ENCODE peak calls at places on chromosomes 1 and 21, in four cellular contexts. H is K562, G is A549, I is endothelial cell of umbilical vein. M is an unnamed sample.

GRCh38 chr1:3530931-3531818 is 76.7 kb downstream of the ARHGEF16 start:
- DNase-seq in H (peak; percentile 100), G (peak; percentile 67), I (peak; percentile 54), M (peak; percentile 73)

GRCh38 chr21:29175408-29176147 is 45.1 kb downstream of the MAP3K7CL start:
- DNase-seq in H (no peak), I (peak; percentile 98), G (peak; percentile 66), M (no peak)

GRCh38 chr1:1359668-1360468 is 1.5 kb upstream of the MXRA8 start:
- DNase-seq in I (no peak), G (no peak), H (no peak), M (no peak)

GRCh38 chr21:26761174-26761915 is 83.9 kb downstream of the ADAMTS1 start:
- DNase-seq in G (no peak), H (no peak), I (no peak), M (no peak)

GRCh38 chr1:160400284-160400645 is at the start of gene VANGL2:
- DNase-seq in G (peak; percentile 69), H (peak; percentile 95), I (no peak), M (peak; percentile 48)

GRCh38 chr1:198934901-198935301 is 296.1 kb downstream of the PTPRC start:
- DNase-seq in H (no peak), G (peak; percentile 22), I (peak; percentile 84), M (peak; percentile 77)

GRCh38 chr1:211258310-211258755 is 833 bp upstream of the RCOR3 start:
- DNase-seq in H (peak; percentile 80), I (peak; percentile 75), G (peak; percentile 72), M (peak; percentile 87)

GRCh38 chr1:179251675-179252074 is 22.2 kb upstream of the ABL2 start:
- DNase-seq in H (no peak), I (peak; percentile 48), G (peak; percentile 59), M (peak; percentile 39)

GRCh38 chr21:44761747-44762208 is 39.8 kb downstream of the UBE2G2 start:
- DNase-seq in G (no peak), I (no peak), H (no peak), M (no peak)

GRCh38 chr1:117215733-117216462 is 5.2 kb upstream of the VTCN1 start:
- DNase-seq in H (no peak), G (no peak), I (no peak), M (no peak)

GRCh38 chr1:173195596-173196088 is 11.5 kb downstream of the TNFSF4 start:
- DNase-seq in I (no peak), G (no peak), H (no peak), M (no peak)

GRCh38 chr1:40799351-40799867 is 15.8 kb downstream of the KCNQ4 start:
- DNase-seq in H (peak; percentile 29), G (no peak), I (peak; percentile 16), M (no peak)

GRCh38 chr1:164240081-164240480 is 318.9 kb upstream of the PBX1 start:
- DNase-seq in I (no peak), H (no peak), G (peak; percentile 21), M (no peak)

GRCh38 chr1:19735419-19736127 is 64.1 kb downstream of the TMCO4 start:
- DNase-seq in G (peak; percentile 10), I (no peak), H (no peak), M (no peak)

GRCh38 chr1:155244368-155245162 is 10.7 kb downstream of the ENTREP3 start:
- DNase-seq in G (peak; percentile 99), I (peak; percentile 99), H (peak; percentile 92), M (peak; percentile 99)
- TF ChIP-seq POLR2A in G (peak; percentile 79), I (peak; percentile 99), H (peak; percentile 94), M (peak; percentile 75)

DNA sequence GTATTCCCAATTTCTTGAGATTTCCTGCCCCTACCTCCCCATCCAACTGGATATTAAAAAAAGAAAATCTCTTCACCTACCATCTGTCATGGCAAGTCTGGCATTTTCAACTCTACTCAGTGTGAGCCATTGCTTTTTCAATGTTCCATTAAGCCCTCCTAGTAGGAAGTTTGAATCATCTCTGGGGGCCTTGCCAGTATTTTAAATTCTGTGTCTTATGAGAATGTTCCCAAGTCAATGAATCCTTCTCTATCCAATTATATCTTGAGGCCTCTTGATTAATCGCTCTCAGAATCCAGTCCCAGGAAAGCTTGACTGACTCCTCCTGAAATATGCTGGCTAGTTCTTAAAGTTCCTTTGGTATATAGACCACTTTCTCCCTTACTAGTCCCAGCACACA is 91.5 kb downstream of the NGF start:
- DNase-seq in G (no peak), H (no peak), I (no peak), M (no peak)
- TF ChIP-seq MYC in G (no peak), H (no peak), I (no peak), M (no peak)

DNA sequence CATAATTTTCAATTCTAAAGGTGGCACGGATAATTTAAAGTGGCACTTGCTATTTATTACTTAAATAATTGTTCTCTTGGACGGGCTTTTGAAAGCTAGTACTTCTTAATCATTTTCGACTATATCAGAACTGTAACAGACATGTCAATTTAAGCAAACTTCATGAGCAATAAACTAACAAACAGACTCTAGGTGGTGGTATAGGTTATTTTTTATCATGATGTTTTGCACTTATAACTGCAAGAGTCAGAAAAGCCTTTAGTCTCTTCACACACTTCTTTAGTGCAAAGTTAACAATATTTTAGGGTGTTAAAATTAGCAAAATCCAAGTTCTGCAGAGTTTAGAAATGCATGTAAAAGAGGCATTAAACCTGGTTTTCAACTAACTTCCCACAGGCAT is 2.2 kb downstream of the NRIP1 start:
- DNase-seq in H (peak; percentile 15), I (peak; percentile 51), G (peak; percentile 35), M (no peak)
- TF ChIP-seq CTCF in H (peak; percentile 26), I (no peak), G (peak; percentile 32), M (no peak)

GRCh38 chr1:182588460-182589396 is at the start of gene RNASEL:
- DNase-seq in H (peak; percentile 80), I (peak; percentile 53), G (peak; percentile 58), M (peak; percentile 70)
- TF ChIP-seq POLR2A in H (peak; percentile 90), I (no peak), G (peak; percentile 36), M (peak; percentile 44)

DNA sequence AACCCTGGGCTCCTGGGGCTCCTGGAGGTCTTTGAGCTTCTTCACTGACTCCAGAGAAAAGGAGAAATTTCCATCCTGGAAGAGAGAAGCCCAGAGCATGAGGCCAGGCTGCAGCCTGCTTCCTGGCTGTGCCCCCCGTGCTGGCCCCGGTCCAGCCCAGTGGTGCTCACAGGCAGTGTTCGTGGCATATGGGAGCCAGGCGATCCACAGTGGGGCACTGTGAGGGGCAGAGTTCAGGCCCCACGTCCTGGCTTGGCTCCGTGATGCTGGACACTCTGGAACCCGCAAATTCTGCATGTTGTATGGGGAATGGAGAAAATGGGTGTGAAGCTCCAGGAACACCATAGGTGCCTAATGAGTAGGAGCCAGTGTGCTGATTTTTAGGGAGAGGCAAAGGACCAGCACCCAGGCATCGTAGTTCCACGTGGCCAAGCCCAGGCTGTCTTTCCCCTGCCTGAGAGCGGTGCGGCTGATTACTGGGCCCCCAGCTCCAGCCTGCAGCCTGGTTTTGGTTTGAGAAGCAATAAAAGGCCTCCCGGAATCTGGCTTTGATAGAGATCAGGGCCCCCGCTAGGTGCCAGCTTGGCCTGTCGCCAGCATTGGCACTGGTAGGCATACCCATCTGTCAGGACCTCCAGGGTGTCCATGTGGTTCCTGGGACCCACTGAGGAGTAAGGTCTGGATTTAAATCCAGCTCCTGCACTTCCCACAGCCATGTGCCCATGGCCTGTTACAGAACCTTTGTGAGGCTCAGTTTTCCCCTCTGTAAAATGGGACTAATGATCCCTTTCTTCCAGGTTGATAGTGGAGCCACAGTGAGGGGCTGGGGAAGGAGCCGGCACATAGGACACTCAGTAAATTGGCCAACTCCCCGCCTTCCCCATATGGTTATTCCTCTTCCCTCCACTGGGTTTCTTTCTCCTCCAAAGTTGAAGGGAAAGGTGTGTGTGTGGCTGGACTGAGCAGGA is 725 bp downstream of the GUCA2A start:
- DNase-seq in I (no peak), G (no peak), H (no peak), M (no peak)
- TF ChIP-seq MYC in I (no peak), G (no peak), H (no peak), M (no peak)

GRCh38 chr1:244833734-244834595 is 1.5 kb upstream of the COX20 start:
- DNase-seq in I (peak; percentile 89), H (peak; percentile 64), G (peak; percentile 87), M (peak; percentile 83)
- TF ChIP-seq CTCF in I (peak; percentile 13), H (peak; percentile 44), G (no peak), M (peak; percentile 33)

DNA sequence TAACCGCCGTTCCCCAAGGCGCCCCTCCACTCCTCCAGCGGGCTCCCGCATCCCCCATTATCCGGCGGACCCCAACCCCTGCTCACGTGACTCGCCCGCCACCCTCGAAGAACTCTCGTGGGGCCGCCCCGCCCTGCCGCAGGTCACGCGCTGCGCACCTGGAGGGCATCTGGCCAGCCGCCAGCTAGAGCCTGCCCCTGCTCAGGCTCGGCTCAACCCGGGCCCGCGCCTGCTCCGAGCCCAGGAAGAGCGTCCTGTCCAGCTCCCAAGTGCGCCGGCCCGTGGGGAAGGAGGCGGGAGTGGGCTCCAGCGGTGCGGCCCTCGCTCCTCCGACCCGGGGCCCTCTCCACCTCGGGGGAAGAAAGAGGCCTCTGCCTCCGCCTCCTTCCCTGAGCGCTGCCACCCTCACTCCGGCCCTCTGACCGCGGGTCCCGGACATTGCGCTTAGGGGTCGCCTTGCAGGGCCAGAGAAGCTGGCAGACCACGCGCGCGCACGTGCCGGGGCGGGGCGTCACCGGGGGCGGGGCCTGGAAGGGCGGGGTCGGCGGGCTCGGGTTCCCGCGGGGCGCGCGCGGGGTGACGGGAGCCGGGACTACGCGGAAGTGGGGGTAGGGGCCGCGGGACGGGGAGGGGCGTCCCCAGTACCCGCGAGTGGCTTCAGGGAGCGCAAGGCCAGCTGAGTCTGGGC is 28.4 kb downstream of the HMGN2 start:
- DNase-seq in G (peak; percentile 85), H (peak; percentile 96), I (peak; percentile 75), M (peak; percentile 92)
- TF ChIP-seq POLR2A in G (no peak), H (no peak), I (no peak), M (peak; percentile 91)

DNA sequence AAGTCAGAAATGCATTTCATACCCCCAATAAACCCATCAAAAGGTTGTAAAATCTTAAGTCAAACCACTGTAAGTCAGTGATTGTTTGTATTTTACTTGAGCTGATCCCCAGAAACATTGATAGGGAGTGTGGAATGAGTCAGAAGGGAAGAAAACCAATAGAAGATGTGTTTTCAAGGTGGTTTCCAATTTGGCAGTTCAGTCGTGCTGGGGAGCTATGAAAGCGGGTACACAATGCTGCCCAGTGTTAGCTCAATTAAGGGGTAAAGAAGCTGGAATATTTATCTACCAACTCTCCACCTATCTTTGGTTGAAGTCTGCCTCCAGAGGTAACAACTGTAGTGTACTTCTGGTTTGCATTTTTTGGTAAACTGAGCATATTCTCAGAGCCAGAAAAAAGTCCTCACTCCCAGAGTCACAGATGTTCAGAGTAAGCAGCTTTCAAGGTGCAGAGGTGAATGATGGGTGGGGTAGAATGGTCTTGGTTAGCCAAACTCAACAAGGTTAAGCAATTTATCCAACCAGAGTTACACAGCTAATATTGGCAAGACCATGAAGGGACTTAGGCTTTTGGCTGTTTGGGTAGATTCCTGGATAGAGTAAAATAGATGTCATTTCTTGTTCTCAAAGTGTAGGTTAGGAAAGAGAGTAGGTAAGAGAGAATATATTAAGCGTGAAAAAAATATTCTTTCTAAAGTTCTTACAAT is 202.9 kb upstream of the ADGRL2 start:
- DNase-seq in H (no peak), G (no peak), I (no peak), M (no peak)
- TF ChIP-seq MYC in H (no peak), G (no peak), I (no peak), M (no peak)

DNA sequence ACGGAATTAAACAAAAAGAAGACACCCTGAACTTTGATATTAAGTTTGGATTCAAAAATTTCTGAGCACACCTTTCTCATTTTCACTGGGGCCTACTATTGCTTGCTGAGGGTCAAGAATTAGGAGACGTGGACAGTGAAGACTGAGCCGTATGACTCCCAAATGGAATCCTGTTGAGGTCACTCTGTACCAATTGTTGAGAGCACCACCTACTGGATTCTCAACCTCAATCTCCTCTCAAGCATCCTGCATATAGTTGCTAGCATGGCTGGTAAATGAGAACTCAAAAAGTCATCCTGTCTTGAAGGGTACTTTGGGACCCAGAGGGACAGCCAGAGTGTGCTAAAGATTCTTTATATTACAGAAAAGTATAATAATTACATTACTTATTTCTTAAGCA is 20.2 kb upstream of the MTR start:
- DNase-seq in H (no peak), I (peak; percentile 61), G (peak; percentile 37), M (no peak)
- TF ChIP-seq CTCF in H (peak; percentile 50), I (peak; percentile 41), G (peak; percentile 24), M (peak; percentile 33)